ENCODE peak calls at places on chromosomes 7 and 10, in four cellular contexts. One of them, this sample, is unnamed.

GRCh38 chr7:20223356-20223755 is 6.2 kb upstream of the MACC1 start:
- DNase-seq in GM12865: no peak
- DNase-seq in heart left ventricle: no peak
- DNase-seq in CD4-positive, alpha-beta T cell: no peak
- DNase-seq in this sample: no peak

GRCh38 chr7:121133444-121133843 is 144.9 kb downstream of the CPED1 start:
- DNase-seq in GM12865: no peak
- DNase-seq in heart left ventricle: no peak
- DNase-seq in CD4-positive, alpha-beta T cell: no peak
- DNase-seq in this sample: no peak

GRCh38 chr10:71587941-71588573 is 131.5 kb downstream of the C10orf105 start:
- DNase-seq in GM12865: no peak
- DNase-seq in heart left ventricle: no peak
- DNase-seq in CD4-positive, alpha-beta T cell: no peak
- DNase-seq in this sample: no peak

GRCh38 chr7:66609176-66609575 is 19.5 kb upstream of the KCTD7 start:
- DNase-seq in GM12865: no peak
- DNase-seq in heart left ventricle: no peak
- DNase-seq in CD4-positive, alpha-beta T cell: no peak
- DNase-seq in this sample: no peak

GRCh38 chr7:128682125-128682524 is 10.0 kb downstream of the GARIN1A start:
- DNase-seq in GM12865: peak
- DNase-seq in heart left ventricle: no peak
- DNase-seq in CD4-positive, alpha-beta T cell: no peak
- DNase-seq in this sample: no peak

GRCh38 chr10:128242641-128243040 is 116.4 kb upstream of the MKI67 start:
- DNase-seq in GM12865: no peak
- DNase-seq in heart left ventricle: no peak
- DNase-seq in CD4-positive, alpha-beta T cell: no peak
- DNase-seq in this sample: no peak

GRCh38 chr10:6498771-6499170 is 81.3 kb downstream of the PRKCQ start:
- DNase-seq in GM12865: no peak
- DNase-seq in heart left ventricle: no peak
- DNase-seq in CD4-positive, alpha-beta T cell: peak
- DNase-seq in this sample: no peak

GRCh38 chr7:141115949-141116348 is 42.1 kb downstream of the TMEM178B start:
- DNase-seq in GM12865: no peak
- DNase-seq in heart left ventricle: no peak
- DNase-seq in CD4-positive, alpha-beta T cell: no peak
- DNase-seq in this sample: no peak

GRCh38 chr10:9895406-9895805 is 1122.3 kb upstream of the CELF2 start:
- DNase-seq in GM12865: no peak
- DNase-seq in heart left ventricle: no peak
- DNase-seq in CD4-positive, alpha-beta T cell: no peak
- DNase-seq in this sample: no peak

GRCh38 chr10:107157071-107157470 is 7.4 kb downstream of the SORCS1 start:
- DNase-seq in GM12865: peak
- DNase-seq in heart left ventricle: no peak
- DNase-seq in CD4-positive, alpha-beta T cell: no peak
- DNase-seq in this sample: no peak

GRCh38 chr7:8126768-8127167 is 135.2 kb downstream of the ICA1 start:
- DNase-seq in GM12865: no peak
- DNase-seq in heart left ventricle: no peak
- DNase-seq in CD4-positive, alpha-beta T cell: no peak
- DNase-seq in this sample: no peak

GRCh38 chr7:36129048-36129534 is 24.0 kb upstream of the EEPD1 start:
- DNase-seq in GM12865: no peak
- DNase-seq in heart left ventricle: no peak
- DNase-seq in CD4-positive, alpha-beta T cell: no peak
- DNase-seq in this sample: peak

DNA sequence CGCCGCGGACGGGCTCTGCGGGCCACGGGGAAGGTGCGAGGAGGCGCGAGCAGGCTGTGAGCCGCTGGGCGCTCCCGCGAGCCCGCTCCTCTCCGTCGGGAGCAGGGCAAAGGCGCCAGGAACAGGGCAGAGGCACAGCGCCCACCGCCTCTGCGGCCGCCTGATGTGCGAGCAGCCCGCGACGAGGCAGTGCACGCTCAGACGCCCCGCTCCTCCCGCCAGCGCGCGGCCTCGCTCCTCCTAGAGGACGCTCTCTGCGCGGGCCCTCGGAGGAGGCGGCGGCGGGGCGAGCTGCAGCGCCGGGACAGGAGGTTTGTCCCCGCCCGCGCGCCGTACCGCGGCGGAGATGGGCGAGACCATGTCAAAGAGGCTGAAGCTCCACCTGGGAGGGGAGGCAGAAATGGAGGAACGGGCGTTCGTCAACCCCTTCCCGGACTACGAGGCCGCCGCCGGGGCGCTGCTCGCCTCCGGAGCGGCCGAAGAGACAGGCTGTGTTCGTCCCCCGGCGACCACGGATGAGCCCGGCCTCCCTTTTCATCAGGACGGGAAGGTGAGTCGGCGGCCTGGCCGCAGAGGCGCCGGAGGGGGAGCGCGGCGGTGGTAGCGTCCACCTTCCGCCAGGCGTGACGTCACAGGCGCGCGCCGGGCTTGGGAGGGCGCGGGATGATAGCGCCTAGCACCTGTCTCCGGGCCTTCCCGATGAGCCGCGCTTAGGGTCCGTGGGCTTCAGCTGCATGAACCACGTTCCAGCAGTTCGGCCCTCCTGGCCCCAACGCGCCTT is 733 bp downstream of the LANCL2 start:
- DNase-seq in GM12865: peak
- DNase-seq in heart left ventricle: peak
- DNase-seq in CD4-positive, alpha-beta T cell: peak
- DNase-seq in this sample: peak
- TF ChIP-seq CTCF in GM12865: peak
- TF ChIP-seq CTCF in heart left ventricle: no peak
- TF ChIP-seq CTCF in CD4-positive, alpha-beta T cell: no peak
- TF ChIP-seq CTCF in this sample: peak

GRCh38 chr7:107268593-107268992 is 99.8 kb downstream of the HBP1 start:
- DNase-seq in GM12865: no peak
- DNase-seq in heart left ventricle: no peak
- DNase-seq in CD4-positive, alpha-beta T cell: no peak
- DNase-seq in this sample: no peak
- TF ChIP-seq CTCF in GM12865: no peak
- TF ChIP-seq CTCF in heart left ventricle: no peak
- TF ChIP-seq CTCF in CD4-positive, alpha-beta T cell: no peak
- TF ChIP-seq CTCF in this sample: no peak

DNA sequence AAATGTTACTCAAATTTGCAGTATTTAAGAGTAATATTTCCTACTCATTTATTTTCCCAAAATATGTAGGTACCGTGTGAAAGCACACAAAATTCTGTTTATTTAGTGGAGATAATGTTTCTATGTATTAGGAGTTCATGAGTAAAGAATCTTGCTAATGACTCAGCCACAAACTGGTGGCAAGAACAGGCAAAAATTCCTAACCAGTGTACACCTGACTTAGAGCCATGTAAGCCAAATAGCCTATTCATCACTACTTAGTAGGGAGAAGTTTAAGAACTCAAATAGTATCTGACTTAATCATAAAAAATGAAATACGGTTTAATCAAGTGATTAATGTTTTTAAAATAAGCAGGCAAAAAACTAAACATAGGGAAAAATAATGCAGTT is 169.0 kb downstream of the SRPK2 start:
- DNase-seq in GM12865: no peak
- DNase-seq in heart left ventricle: no peak
- DNase-seq in CD4-positive, alpha-beta T cell: no peak
- DNase-seq in this sample: no peak
- TF ChIP-seq CTCF in GM12865: no peak
- TF ChIP-seq CTCF in heart left ventricle: no peak
- TF ChIP-seq CTCF in CD4-positive, alpha-beta T cell: no peak
- TF ChIP-seq CTCF in this sample: no peak

GRCh38 chr7:101435461-101436225 is 73.0 kb downstream of the COL26A1 start:
- DNase-seq in GM12865: no peak
- DNase-seq in heart left ventricle: no peak
- DNase-seq in CD4-positive, alpha-beta T cell: no peak
- DNase-seq in this sample: no peak
- TF ChIP-seq CTCF in GM12865: no peak
- TF ChIP-seq CTCF in heart left ventricle: no peak
- TF ChIP-seq CTCF in CD4-positive, alpha-beta T cell: no peak
- TF ChIP-seq CTCF in this sample: no peak